ENCODE peak calls at places on chromosomes 1 and 21, in five cellular contexts. W, B, P, E and K are unnamed samples.

GRCh38 chr1:94726981-94727685 is 93.0 kb upstream of the SLC44A3 start:
- DNase-seq in W (no peak), B (no peak), P (no peak), E (no peak), K (no peak)

GRCh38 chr1:53519412-53519811 is 60.2 kb downstream of the DMRTB1 start:
- DNase-seq in W (no peak), B (no peak), P (no peak), E (no peak), K (no peak)

GRCh38 chr1:198497326-198498220 is 42.9 kb downstream of the ATP6V1G3 start:
- DNase-seq in W (peak; percentile 39), B (no peak), P (peak; percentile 59), E (no peak), K (no peak)

GRCh38 chr1:77889240-77889637 is 815 bp downstream of the NEXN start:
- DNase-seq in W (no peak), B (no peak), P (peak; percentile 59), E (no peak), K (peak; percentile 73)

GRCh38 chr21:35940074-35940927 is 120.0 kb downstream of the SETD4 start:
- DNase-seq in W (no peak), B (peak; percentile 54), P (peak; percentile 75), E (peak; percentile 35), K (peak; percentile 85)

GRCh38 chr1:6002714-6003501 is 10.7 kb upstream of the NPHP4 start:
- DNase-seq in W (peak; percentile 76), B (no peak), P (no peak), E (peak; percentile 40), K (no peak)

GRCh38 chr1:96365596-96365995 is 356.0 kb upstream of the PTBP2 start:
- DNase-seq in W (no peak), B (no peak), P (no peak), E (no peak), K (no peak)

GRCh38 chr1:202084791-202085681 is 37.7 kb upstream of the GPR37L1 start:
- DNase-seq in W (no peak), B (peak; percentile 31), P (no peak), E (no peak), K (peak; percentile 54)

GRCh38 chr1:33425900-33426299 is 5.0 kb downstream of the PHC2 start:
- DNase-seq in W (no peak), B (no peak), P (no peak), E (no peak), K (no peak)

GRCh38 chr1:153400244-153400643 is 9.4 kb upstream of the S100A8 start:
- DNase-seq in W (no peak), B (no peak), P (no peak), E (no peak), K (no peak)

GRCh38 chr1:224069138-224069537 is 44.8 kb upstream of the FBXO28 start:
- DNase-seq in W (no peak), B (no peak), P (no peak), E (no peak), K (no peak)

GRCh38 chr21:42570841-42571387 is 57.3 kb downstream of the SLC37A1 start:
- DNase-seq in W (peak; percentile 34), B (peak; percentile 62), P (peak; percentile 68), E (peak; percentile 61), K (peak; percentile 98)

GRCh38 chr1:10726355-10726754 is 70.1 kb downstream of the CASZ1 start:
- DNase-seq in W (peak; percentile 88), B (no peak), P (peak; percentile 58), E (no peak), K (no peak)

GRCh38 chr1:110390692-110391232 is at the start of gene SLC16A4:
- DNase-seq in W (no peak), B (no peak), P (peak; percentile 88), E (peak; percentile 5), K (peak; percentile 59)

GRCh38 chr21:44958471-44959191 is 18.8 kb downstream of the SLX9 start:
- DNase-seq in W (peak; percentile 91), B (no peak), P (peak; percentile 32), E (peak; percentile 44), K (peak; percentile 73)

GRCh38 chr1:175887521-175887920 is 144.1 kb upstream of the TNR start:
- DNase-seq in W (no peak), B (no peak), P (no peak), E (no peak), K (peak; percentile 27)

GRCh38 chr1:71733121-71733520 is 549.2 kb downstream of the NEGR1 start:
- DNase-seq in W (no peak), B (no peak), P (no peak), E (no peak), K (no peak)